ENCODE peak calls at places on chromosomes 7 and 10, in nine cellular contexts. One of them, this sample, is unnamed.

GRCh38 chr10:99945286-99945685 is 64.5 kb downstream of the DNMBP start:
- DNase-seq in esophagus squamous epithelium: no peak
- DNase-seq in activated T-cell treated with anti-CD3 and anti-CD28 coated beads for 4 hours: no peak
- DNase-seq in activated CD4-positive, CD25-positive, alpha-beta regulatory T cell treated with anti-CD3 and anti-CD28 coated beads, Interleukin-2, amount 50 U/mL, for 72 hours: no peak
- DNase-seq in heart right ventricle: no peak
- DNase-seq in AG10803: peak; percentile 89
- DNase-seq in HS-5: no peak
- DNase-seq in M059J: peak; percentile 83
- DNase-seq in kidney: no peak
- DNase-seq in this sample: peak; percentile 47

GRCh38 chr10:6039711-6040110 is 22.5 kb downstream of the IL2RA start:
- DNase-seq in AG10803: no peak
- DNase-seq in activated T-cell treated with anti-CD3 and anti-CD28 coated beads for 4 hours: no peak
- DNase-seq in activated CD4-positive, CD25-positive, alpha-beta regulatory T cell treated with anti-CD3 and anti-CD28 coated beads, Interleukin-2, amount 50 U/mL, for 72 hours: no peak
- DNase-seq in kidney: no peak
- DNase-seq in M059J: no peak
- DNase-seq in HS-5: no peak
- DNase-seq in esophagus squamous epithelium: no peak
- DNase-seq in heart right ventricle: no peak
- DNase-seq in this sample: no peak

GRCh38 chr10:123906884-123907652 is 15.5 kb upstream of the CPXM2 start:
- DNase-seq in activated CD4-positive, CD25-positive, alpha-beta regulatory T cell treated with anti-CD3 and anti-CD28 coated beads, Interleukin-2, amount 50 U/mL, for 72 hours: no peak
- DNase-seq in heart right ventricle: no peak
- DNase-seq in kidney: no peak
- DNase-seq in HS-5: no peak
- DNase-seq in esophagus squamous epithelium: no peak
- DNase-seq in AG10803: no peak
- DNase-seq in activated T-cell treated with anti-CD3 and anti-CD28 coated beads for 4 hours: no peak
- DNase-seq in M059J: no peak
- DNase-seq in this sample: no peak

GRCh38 chr10:70115948-70116682 is 16.5 kb downstream of the AIFM2 start:
- DNase-seq in HS-5: no peak
- DNase-seq in kidney: no peak
- DNase-seq in heart right ventricle: peak; percentile 30
- DNase-seq in activated T-cell treated with anti-CD3 and anti-CD28 coated beads for 4 hours: peak; percentile 38
- DNase-seq in AG10803: peak; percentile 15
- DNase-seq in M059J: peak; percentile 38
- DNase-seq in activated CD4-positive, CD25-positive, alpha-beta regulatory T cell treated with anti-CD3 and anti-CD28 coated beads, Interleukin-2, amount 50 U/mL, for 72 hours: peak; percentile 58
- DNase-seq in esophagus squamous epithelium: no peak
- DNase-seq in this sample: no peak

GRCh38 chr7:101598422-101598957 is 30.6 kb downstream of the MYL10 start:
- DNase-seq in activated T-cell treated with anti-CD3 and anti-CD28 coated beads for 4 hours: no peak
- DNase-seq in M059J: no peak
- DNase-seq in heart right ventricle: no peak
- DNase-seq in activated CD4-positive, CD25-positive, alpha-beta regulatory T cell treated with anti-CD3 and anti-CD28 coated beads, Interleukin-2, amount 50 U/mL, for 72 hours: no peak
- DNase-seq in AG10803: no peak
- DNase-seq in esophagus squamous epithelium: no peak
- DNase-seq in HS-5: no peak
- DNase-seq in kidney: no peak
- DNase-seq in this sample: no peak

GRCh38 chr10:34756584-34756983 is 58.5 kb downstream of the PARD3 start:
- DNase-seq in AG10803: no peak
- DNase-seq in esophagus squamous epithelium: no peak
- DNase-seq in heart right ventricle: no peak
- DNase-seq in activated T-cell treated with anti-CD3 and anti-CD28 coated beads for 4 hours: no peak
- DNase-seq in M059J: no peak
- DNase-seq in HS-5: no peak
- DNase-seq in activated CD4-positive, CD25-positive, alpha-beta regulatory T cell treated with anti-CD3 and anti-CD28 coated beads, Interleukin-2, amount 50 U/mL, for 72 hours: no peak
- DNase-seq in kidney: no peak
- DNase-seq in this sample: no peak

GRCh38 chr7:104096683-104097082 is 107.2 kb upstream of the RELN start:
- DNase-seq in activated CD4-positive, CD25-positive, alpha-beta regulatory T cell treated with anti-CD3 and anti-CD28 coated beads, Interleukin-2, amount 50 U/mL, for 72 hours: no peak
- DNase-seq in AG10803: peak; percentile 5
- DNase-seq in esophagus squamous epithelium: no peak
- DNase-seq in M059J: peak; percentile 42
- DNase-seq in kidney: no peak
- DNase-seq in heart right ventricle: no peak
- DNase-seq in HS-5: no peak
- DNase-seq in activated T-cell treated with anti-CD3 and anti-CD28 coated beads for 4 hours: no peak
- DNase-seq in this sample: no peak

GRCh38 chr10:85651507-85651902 is 715.1 kb downstream of the GRID1 start:
- DNase-seq in kidney: no peak
- DNase-seq in activated T-cell treated with anti-CD3 and anti-CD28 coated beads for 4 hours: no peak
- DNase-seq in esophagus squamous epithelium: no peak
- DNase-seq in M059J: peak; percentile 4
- DNase-seq in AG10803: peak; percentile 5
- DNase-seq in HS-5: no peak
- DNase-seq in activated CD4-positive, CD25-positive, alpha-beta regulatory T cell treated with anti-CD3 and anti-CD28 coated beads, Interleukin-2, amount 50 U/mL, for 72 hours: no peak
- DNase-seq in heart right ventricle: peak; percentile 16
- DNase-seq in this sample: no peak

GRCh38 chr10:101292194-101293006 is 61.6 kb upstream of the BTRC start:
- DNase-seq in kidney: no peak
- DNase-seq in M059J: no peak
- DNase-seq in activated CD4-positive, CD25-positive, alpha-beta regulatory T cell treated with anti-CD3 and anti-CD28 coated beads, Interleukin-2, amount 50 U/mL, for 72 hours: no peak
- DNase-seq in activated T-cell treated with anti-CD3 and anti-CD28 coated beads for 4 hours: no peak
- DNase-seq in AG10803: no peak
- DNase-seq in esophagus squamous epithelium: no peak
- DNase-seq in heart right ventricle: peak; percentile 28
- DNase-seq in HS-5: no peak
- DNase-seq in this sample: no peak

GRCh38 chr7:106464169-106464568 is 179.4 kb upstream of the NAMPT start:
- DNase-seq in kidney: no peak
- DNase-seq in esophagus squamous epithelium: no peak
- DNase-seq in activated T-cell treated with anti-CD3 and anti-CD28 coated beads for 4 hours: no peak
- DNase-seq in HS-5: no peak
- DNase-seq in activated CD4-positive, CD25-positive, alpha-beta regulatory T cell treated with anti-CD3 and anti-CD28 coated beads, Interleukin-2, amount 50 U/mL, for 72 hours: no peak
- DNase-seq in M059J: peak; percentile 26
- DNase-seq in heart right ventricle: no peak
- DNase-seq in AG10803: no peak
- DNase-seq in this sample: no peak

GRCh38 chr10:103554488-103555320 is 61.2 kb downstream of the NEURL1 start:
- DNase-seq in activated CD4-positive, CD25-positive, alpha-beta regulatory T cell treated with anti-CD3 and anti-CD28 coated beads, Interleukin-2, amount 50 U/mL, for 72 hours: no peak
- DNase-seq in esophagus squamous epithelium: no peak
- DNase-seq in kidney: peak; percentile 84
- DNase-seq in HS-5: no peak
- DNase-seq in activated T-cell treated with anti-CD3 and anti-CD28 coated beads for 4 hours: no peak
- DNase-seq in M059J: peak; percentile 68
- DNase-seq in AG10803: peak; percentile 51
- DNase-seq in heart right ventricle: peak; percentile 41
- DNase-seq in this sample: no peak

GRCh38 chr10:35416628-35417625 is 80.6 kb downstream of the CCNY start:
- DNase-seq in M059J: no peak
- DNase-seq in HS-5: no peak
- DNase-seq in kidney: no peak
- DNase-seq in AG10803: no peak
- DNase-seq in activated CD4-positive, CD25-positive, alpha-beta regulatory T cell treated with anti-CD3 and anti-CD28 coated beads, Interleukin-2, amount 50 U/mL, for 72 hours: no peak
- DNase-seq in esophagus squamous epithelium: no peak
- DNase-seq in heart right ventricle: no peak
- DNase-seq in activated T-cell treated with anti-CD3 and anti-CD28 coated beads for 4 hours: no peak
- DNase-seq in this sample: no peak

GRCh38 chr10:45378866-45379265 is 4.8 kb downstream of the ALOX5 start:
- DNase-seq in AG10803: no peak
- DNase-seq in kidney: no peak
- DNase-seq in heart right ventricle: no peak
- DNase-seq in activated CD4-positive, CD25-positive, alpha-beta regulatory T cell treated with anti-CD3 and anti-CD28 coated beads, Interleukin-2, amount 50 U/mL, for 72 hours: no peak
- DNase-seq in activated T-cell treated with anti-CD3 and anti-CD28 coated beads for 4 hours: no peak
- DNase-seq in HS-5: no peak
- DNase-seq in M059J: no peak
- DNase-seq in esophagus squamous epithelium: no peak
- DNase-seq in this sample: no peak

GRCh38 chr7:44396931-44397525 is 71.6 kb upstream of the CAMK2B start:
- DNase-seq in esophagus squamous epithelium: no peak
- DNase-seq in heart right ventricle: no peak
- DNase-seq in activated CD4-positive, CD25-positive, alpha-beta regulatory T cell treated with anti-CD3 and anti-CD28 coated beads, Interleukin-2, amount 50 U/mL, for 72 hours: no peak
- DNase-seq in kidney: peak; percentile 57
- DNase-seq in M059J: no peak
- DNase-seq in AG10803: no peak
- DNase-seq in activated T-cell treated with anti-CD3 and anti-CD28 coated beads for 4 hours: no peak
- DNase-seq in HS-5: no peak
- DNase-seq in this sample: no peak

GRCh38 chr10:494149-494542 is 195.3 kb downstream of the DIP2C start:
- DNase-seq in M059J: no peak
- DNase-seq in HS-5: no peak
- DNase-seq in activated T-cell treated with anti-CD3 and anti-CD28 coated beads for 4 hours: no peak
- DNase-seq in AG10803: no peak
- DNase-seq in esophagus squamous epithelium: no peak
- DNase-seq in heart right ventricle: no peak
- DNase-seq in activated CD4-positive, CD25-positive, alpha-beta regulatory T cell treated with anti-CD3 and anti-CD28 coated beads, Interleukin-2, amount 50 U/mL, for 72 hours: no peak
- DNase-seq in kidney: peak; percentile 20
- DNase-seq in this sample: peak; percentile 15

This sample was measured in tibial artery.